ENCODE peak calls at places on chromosome 4, in nine cellular contexts. J is choroid plexus epithelial cell; M is stimulated activated naive CD4-positive, alpha-beta T cell; V is HFF-Myc; C is WTC11; X is foreskin fibroblast; N is CD8-positive, alpha-beta T cell; L is fibroblast of mammary gland; H is fibroblast of pulmonary artery. G is an unnamed sample.

GRCh38 chr4:8312069-8312445 is 42.5 kb downstream of the HTRA3 start:
- DNase-seq in L (no peak), M (no peak), C (no peak), X (no peak), N (no peak), H (no peak), V (no peak), J (no peak), G (no peak)

GRCh38 chr4:15897577-15897976 is 41.0 kb downstream of the FGFBP1 start:
- DNase-seq in V (no peak), L (no peak), M (no peak), N (no peak), H (no peak), J (no peak), C (no peak), X (no peak), G (no peak)

GRCh38 chr4:11765849-11766453 is 337.3 kb upstream of the HS3ST1 start:
- DNase-seq in L (peak), M (no peak), J (peak), X (peak), H (peak), N (no peak), C (peak), V (peak), G (no peak)

GRCh38 chr4:17186916-17187315 is 288.5 kb upstream of the LDB2 start:
- DNase-seq in M (no peak), J (no peak), C (no peak), H (no peak), X (no peak), L (no peak), V (no peak), N (no peak), G (no peak)

GRCh38 chr4:83631066-83631465 is 95.2 kb downstream of the GPAT3 start:
- DNase-seq in J (peak), X (peak), M (no peak), H (peak), V (peak), N (no peak), L (peak), C (no peak), G (no peak)

GRCh38 chr4:138308421-138308820 is 66.3 kb upstream of the SLC7A11 start:
- DNase-seq in C (no peak), N (no peak), J (peak), X (peak), L (peak), V (peak), M (no peak), H (peak), G (no peak)

GRCh38 chr4:184732126-184732525 is 1.8 kb downstream of the CENPU start:
- DNase-seq in V (no peak), H (no peak), X (no peak), C (no peak), N (no peak), M (no peak), J (no peak), L (peak), G (no peak)

GRCh38 chr4:27635936-27636913 is 775.6 kb downstream of the STIM2 start:
- DNase-seq in C (no peak), V (no peak), J (no peak), L (no peak), M (no peak), H (no peak), X (no peak), N (no peak), G (no peak)

GRCh38 chr4:186878203-186878800 is 154.6 kb upstream of the FAT1 start:
- DNase-seq in N (no peak), X (no peak), M (no peak), V (peak), C (no peak), H (no peak), J (no peak), L (no peak), G (no peak)

GRCh38 chr4:102761478-102761790 is 666 bp upstream of the MANBA start:
- DNase-seq in H (peak), C (no peak), J (peak), M (no peak), L (no peak), V (no peak), N (no peak), X (peak), G (no peak)

GRCh38 chr4:42357325-42357724 is 40.0 kb upstream of the SHISA3 start:
- DNase-seq in J (no peak), L (no peak), H (no peak), M (no peak), N (no peak), C (no peak), V (no peak), X (no peak), G (no peak)

G was measured in T-cell.